ENCODE peak calls at places on chromosomes 7 and 10, in six cellular contexts. X, J, M, A, Y and V are unnamed samples. For H3K36me3, the result is how much of the 10 kb centered on the place peaks cover.

GRCh38 chr7:28588606-28589005 is 176.3 kb downstream of the CREB5 start:
- DNase-seq in X (no peak), J (no peak), M (no peak), A (no peak), Y (no peak), V (no peak)

GRCh38 chr7:155918720-155919399 is 106.6 kb upstream of the SHH start:
- DNase-seq in X (peak), J (peak), M (no peak), A (no peak), Y (peak), V (no peak)

GRCh38 chr7:33769930-33770329 is 135.4 kb upstream of the BMPER start:
- DNase-seq in X (no peak), J (no peak), M (no peak), A (no peak), Y (no peak), V (no peak)

GRCh38 chr10:36650274-36650673 is 475.1 kb upstream of the ANKRD30A start:
- DNase-seq in X (no peak), J (no peak), M (no peak), A (no peak), Y (no peak), V (no peak)

GRCh38 chr10:92238586-92239098 is 52.2 kb downstream of the CPEB3 start:
- DNase-seq in X (peak), J (peak), M (no peak), A (no peak), Y (peak), V (peak)

GRCh38 chr7:128833148-128833938 is 3.1 kb downstream of the FLNC start:
- DNase-seq in X (peak), J (peak), M (no peak), A (peak), Y (no peak), V (peak)

GRCh38 chr7:83150310-83150709 is 12.4 kb downstream of the PCLO start:
- DNase-seq in X (no peak), J (no peak), M (no peak), A (no peak), Y (no peak), V (peak)

GRCh38 chr7:97851725-97852124 is 20.5 kb downstream of the ASNS start:
- DNase-seq in X (peak), J (no peak), M (no peak), A (no peak), Y (no peak), V (no peak)

GRCh38 chr7:99380823-99381663 is 6.5 kb downstream of the ARPC1B start:
- DNase-seq in X (no peak), J (no peak), M (no peak), A (no peak), Y (peak), V (no peak)

GRCh38 chr10:34547283-34547682 is 267.8 kb downstream of the PARD3 start:
- DNase-seq in X (peak), J (peak), M (no peak), A (no peak), Y (no peak), V (no peak)

GRCh38 chr7:139743267-139743966 is 34.4 kb downstream of the HIPK2 start:
- DNase-seq in X (no peak), J (no peak), M (no peak), A (no peak), Y (no peak), V (no peak)

GRCh38 chr7:30974605-30975256 is 11.0 kb downstream of the GHRHR start:
- DNase-seq in X (peak), J (peak), M (peak), A (peak), Y (peak), V (peak)

GRCh38 chr7:50921114-50921513 is 138.4 kb upstream of the GRB10 start:
- DNase-seq in X (no peak), J (no peak), M (no peak), A (no peak), Y (no peak), V (no peak)

GRCh38 chr7:123724725-123725381 is 23.9 kb downstream of the WASL start:
- DNase-seq in X (no peak), J (no peak), M (no peak), A (no peak), Y (no peak), V (no peak)

DNA sequence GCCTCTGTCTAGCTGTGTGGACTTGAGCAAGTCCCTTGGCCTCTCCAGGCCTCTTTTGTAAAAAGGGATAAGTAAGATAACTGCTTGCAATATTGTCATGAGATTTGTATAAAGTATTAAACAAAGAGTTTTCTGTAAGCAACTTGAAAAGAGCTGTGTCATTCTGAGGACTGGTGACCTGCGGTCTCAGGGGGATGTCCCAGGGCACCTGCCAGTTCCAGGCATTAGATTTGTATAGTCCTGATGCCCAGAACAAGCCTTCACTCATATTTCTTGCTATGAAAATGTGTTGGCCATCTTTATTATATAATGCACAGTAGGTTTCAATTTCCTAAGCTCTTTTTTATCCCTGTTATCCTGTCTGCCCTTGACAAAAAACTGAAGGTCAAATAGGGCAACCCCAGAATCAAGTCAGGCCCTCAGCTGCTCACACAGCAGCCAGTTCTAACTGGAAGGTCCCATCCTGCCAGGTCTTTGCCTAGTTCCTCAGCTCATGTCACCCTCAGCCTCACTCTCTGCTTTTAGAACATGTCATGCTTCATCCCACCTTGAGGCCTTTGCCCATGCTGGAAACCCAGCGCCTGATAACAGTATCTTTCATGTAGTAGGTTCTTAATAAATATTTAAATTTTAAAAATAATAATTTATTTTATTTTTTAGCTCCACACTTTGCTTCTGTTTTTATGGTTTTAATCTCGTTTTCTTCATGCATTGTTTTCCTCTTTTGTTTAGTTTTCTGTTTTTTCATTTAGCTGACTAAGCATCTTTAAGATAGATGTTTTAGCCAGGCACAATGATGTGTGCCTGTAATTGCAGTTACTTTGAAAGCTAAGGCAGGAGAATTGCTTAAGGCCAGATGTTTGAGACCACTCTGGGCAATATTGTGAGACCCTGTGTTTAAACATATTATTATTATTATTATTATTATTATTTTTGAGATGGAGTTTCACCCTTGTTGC is 87.5 kb upstream of the ZNF92 start:
- DNase-seq in X (no peak), J (no peak), M (no peak), A (no peak), Y (no peak), V (no peak)
- H3K36me3 ChIP-seq in X (under half), J (under half), M (under half), A (under half), Y (under half), V (under half)

DNA sequence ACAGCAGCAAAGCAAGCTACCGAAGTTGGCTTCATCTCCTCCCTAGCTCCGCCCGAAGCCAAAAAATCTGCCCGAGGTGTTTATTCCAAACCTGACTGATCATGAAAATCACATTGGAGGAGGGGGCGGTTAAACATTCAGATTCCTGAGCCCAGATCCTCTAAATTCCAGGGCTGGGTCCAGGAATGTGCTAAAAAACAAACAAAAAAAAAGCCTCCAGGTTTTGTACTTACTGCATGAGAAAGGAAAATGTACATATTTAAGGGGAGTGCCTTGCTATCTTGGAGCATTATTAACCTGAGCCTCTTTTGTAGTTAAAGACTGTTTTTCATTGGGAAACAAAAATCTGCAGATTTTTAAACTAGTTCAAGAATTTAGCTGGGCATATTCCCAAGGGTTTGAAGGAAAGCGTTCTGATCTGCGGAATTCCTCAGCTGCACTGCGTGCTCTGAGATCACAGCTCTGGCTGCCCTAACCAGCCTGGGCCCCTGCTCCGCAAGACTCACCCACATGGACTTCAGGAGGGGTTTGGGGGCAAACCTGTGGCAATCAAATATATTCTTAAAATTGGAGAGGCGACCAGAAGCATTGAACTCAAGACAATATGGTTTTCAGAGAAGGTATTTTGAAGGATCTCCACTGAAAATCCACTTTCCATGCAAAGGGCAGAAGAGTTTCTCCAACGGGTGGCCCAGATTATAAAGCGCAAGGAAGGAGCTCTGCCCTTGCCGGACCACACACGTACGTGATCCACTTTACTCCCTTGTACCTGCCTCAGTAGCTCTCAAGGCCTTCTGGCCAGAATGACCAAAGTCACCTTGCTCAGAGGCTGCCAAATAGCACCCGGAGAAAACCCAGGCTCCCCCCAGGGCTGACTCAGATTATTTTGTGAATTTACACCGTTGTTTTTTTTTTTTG is 10.0 kb upstream of the TNS3 start:
- DNase-seq in X (peak), J (peak), M (no peak), A (no peak), Y (peak), V (peak)
- H4K8ac ChIP-seq in X (peak), J (peak), M (no peak), A (no peak), Y (peak), V (no peak)

GRCh38 chr7:151744051-151744580 is 132.8 kb downstream of the PRKAG2 start:
- DNase-seq in X (no peak), J (no peak), M (no peak), A (no peak), Y (no peak), V (no peak)

GRCh38 chr7:151745090-151745638 is 131.8 kb downstream of the PRKAG2 start:
- DNase-seq in X (peak), J (peak), M (no peak), A (no peak), Y (peak), V (no peak)

GRCh38 chr7:151743481-151743983 is 133.4 kb downstream of the PRKAG2 start:
- DNase-seq in X (no peak), J (no peak), M (no peak), A (no peak), Y (no peak), V (no peak)

GRCh38 chr7:151745706-151746105 is 131.2 kb downstream of the PRKAG2 start:
- DNase-seq in X (no peak), J (no peak), M (no peak), A (no peak), Y (no peak), V (no peak)

GRCh38 chr7:151744656-151745055 is 132.3 kb downstream of the PRKAG2 start:
- DNase-seq in X (no peak), J (no peak), M (no peak), A (no peak), Y (peak), V (no peak)
- H3K36me3 ChIP-seq in X (under half), J (under half), M (under half), A (under half), Y (under half), V (under half)

DNA sequence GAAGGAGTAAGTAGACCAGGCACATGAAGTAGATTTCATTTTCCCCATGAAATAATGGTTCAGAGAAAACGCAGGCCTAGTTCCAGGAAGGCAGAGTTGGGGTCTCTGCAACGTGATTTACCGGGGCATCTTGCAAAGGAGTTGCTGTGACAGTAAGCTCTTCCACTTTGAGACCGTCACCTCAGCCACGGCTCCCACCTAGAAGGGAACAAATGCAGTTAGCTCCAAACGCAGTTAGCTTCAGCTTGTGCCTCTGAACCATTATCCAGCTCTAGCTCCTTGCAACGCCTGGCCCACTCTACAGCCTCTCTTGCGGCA is 7.0 kb upstream of the MYO1G start:
- DNase-seq in X (no peak), J (no peak), M (no peak), A (no peak), Y (no peak), V (no peak)
- H4K8ac ChIP-seq in X (peak), J (peak), M (no peak), A (peak), Y (peak), V (no peak)

DNA sequence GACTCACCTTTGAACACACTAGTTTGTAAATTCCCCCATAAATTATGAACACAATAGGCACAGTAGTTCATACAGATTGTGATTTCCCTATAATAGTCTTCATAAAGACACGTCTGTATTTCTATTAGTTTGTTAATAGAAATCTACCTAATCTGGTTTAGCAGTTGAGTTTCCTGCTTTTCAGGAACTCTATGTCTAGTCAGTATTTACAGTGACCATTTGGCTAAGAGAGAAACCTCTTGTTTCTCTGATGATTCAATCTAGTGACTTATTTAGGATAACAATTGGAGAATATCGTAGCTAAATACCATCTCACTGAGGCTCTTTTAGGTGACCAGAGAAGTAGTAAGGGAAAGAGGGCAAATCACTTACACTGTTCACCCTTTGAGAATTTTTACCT is 5.9 kb upstream of the HERPUD2 start:
- DNase-seq in X (peak), J (no peak), M (no peak), A (no peak), Y (no peak), V (no peak)
- H3K36me3 ChIP-seq in X (under half), J (under half), M (under half), A (under half), Y (under half), V (under half)